ENCODE peak calls at places on chromosome 18, in eight cellular contexts. One of them, this sample, is unnamed.

GRCh38 chr18:58097127-58097906 is 53.3 kb downstream of the NEDD4L start:
- DNase-seq in GM23248: no peak
- DNase-seq in fibroblast of lung: peak; percentile 59
- DNase-seq in K562: no peak
- DNase-seq in neural progenitor cell: no peak
- DNase-seq in IMR-90: peak; percentile 37
- DNase-seq in PC-3: no peak
- DNase-seq in endothelial cell of umbilical vein: peak; percentile 73
- DNase-seq in this sample: no peak

GRCh38 chr18:49055787-49056186 is 105.0 kb upstream of the SMAD7 start:
- DNase-seq in GM23248: peak; percentile 88
- DNase-seq in fibroblast of lung: peak; percentile 73
- DNase-seq in K562: peak; percentile 20
- DNase-seq in neural progenitor cell: no peak
- DNase-seq in IMR-90: peak; percentile 94
- DNase-seq in PC-3: peak; percentile 5
- DNase-seq in endothelial cell of umbilical vein: peak; percentile 36
- DNase-seq in this sample: no peak

GRCh38 chr18:38481576-38481975 is 916.0 kb upstream of the CELF4 start:
- DNase-seq in GM23248: no peak
- DNase-seq in fibroblast of lung: no peak
- DNase-seq in K562: no peak
- DNase-seq in neural progenitor cell: no peak
- DNase-seq in IMR-90: no peak
- DNase-seq in PC-3: no peak
- DNase-seq in endothelial cell of umbilical vein: no peak
- DNase-seq in this sample: peak; percentile 90

GRCh38 chr18:26863122-26863879 is 2.2 kb downstream of the AQP4 start:
- DNase-seq in GM23248: peak; percentile 3
- DNase-seq in fibroblast of lung: no peak
- DNase-seq in K562: no peak
- DNase-seq in neural progenitor cell: peak; percentile 71
- DNase-seq in IMR-90: no peak
- DNase-seq in PC-3: peak; percentile 33
- DNase-seq in endothelial cell of umbilical vein: no peak
- DNase-seq in this sample: no peak

GRCh38 chr18:12839057-12839525 is 44.9 kb downstream of the PTPN2 start:
- DNase-seq in GM23248: peak; percentile 16
- DNase-seq in fibroblast of lung: no peak
- DNase-seq in K562: no peak
- DNase-seq in neural progenitor cell: no peak
- DNase-seq in IMR-90: no peak
- DNase-seq in PC-3: peak; percentile 35
- DNase-seq in endothelial cell of umbilical vein: no peak
- DNase-seq in this sample: no peak

GRCh38 chr18:43350176-43350575 is 72.9 kb upstream of the SYT4 start:
- DNase-seq in GM23248: no peak
- DNase-seq in fibroblast of lung: no peak
- DNase-seq in K562: no peak
- DNase-seq in neural progenitor cell: no peak
- DNase-seq in IMR-90: no peak
- DNase-seq in PC-3: no peak
- DNase-seq in endothelial cell of umbilical vein: no peak
- DNase-seq in this sample: no peak

GRCh38 chr18:6207119-6207518 is 207.6 kb downstream of the L3MBTL4 start:
- DNase-seq in GM23248: no peak
- DNase-seq in fibroblast of lung: no peak
- DNase-seq in K562: no peak
- DNase-seq in neural progenitor cell: no peak
- DNase-seq in IMR-90: peak; percentile 19
- DNase-seq in PC-3: peak; percentile 36
- DNase-seq in endothelial cell of umbilical vein: no peak
- DNase-seq in this sample: no peak

GRCh38 chr18:52716926-52717325 is 376.9 kb downstream of the DCC start:
- DNase-seq in GM23248: no peak
- DNase-seq in fibroblast of lung: no peak
- DNase-seq in K562: no peak
- DNase-seq in neural progenitor cell: peak; percentile 8
- DNase-seq in IMR-90: peak; percentile 5
- DNase-seq in PC-3: peak; percentile 36
- DNase-seq in endothelial cell of umbilical vein: no peak
- DNase-seq in this sample: no peak

GRCh38 chr18:10081477-10081876 is 167.7 kb downstream of the VAPA start:
- DNase-seq in GM23248: no peak
- DNase-seq in fibroblast of lung: no peak
- DNase-seq in K562: no peak
- DNase-seq in neural progenitor cell: no peak
- DNase-seq in IMR-90: peak; percentile 22
- DNase-seq in PC-3: no peak
- DNase-seq in endothelial cell of umbilical vein: no peak
- DNase-seq in this sample: no peak

GRCh38 chr18:47846431-47846830 is 84.0 kb downstream of the SMAD2 start:
- DNase-seq in GM23248: no peak
- DNase-seq in fibroblast of lung: peak; percentile 42
- DNase-seq in K562: no peak
- DNase-seq in neural progenitor cell: no peak
- DNase-seq in IMR-90: no peak
- DNase-seq in PC-3: no peak
- DNase-seq in endothelial cell of umbilical vein: no peak
- DNase-seq in this sample: no peak

GRCh38 chr18:12821408-12821807 is 62.6 kb downstream of the PTPN2 start:
- DNase-seq in GM23248: no peak
- DNase-seq in fibroblast of lung: no peak
- DNase-seq in K562: no peak
- DNase-seq in neural progenitor cell: peak; percentile 40
- DNase-seq in IMR-90: no peak
- DNase-seq in PC-3: no peak
- DNase-seq in endothelial cell of umbilical vein: no peak
- DNase-seq in this sample: no peak

GRCh38 chr18:68740966-68741365 is 26.1 kb upstream of the TMX3 start:
- DNase-seq in GM23248: no peak
- DNase-seq in fibroblast of lung: peak; percentile 4
- DNase-seq in K562: no peak
- DNase-seq in neural progenitor cell: no peak
- DNase-seq in IMR-90: peak; percentile 7
- DNase-seq in PC-3: no peak
- DNase-seq in endothelial cell of umbilical vein: no peak
- DNase-seq in this sample: no peak

GRCh38 chr18:43393174-43393573 is 115.9 kb upstream of the SYT4 start:
- DNase-seq in GM23248: no peak
- DNase-seq in fibroblast of lung: peak; percentile 37
- DNase-seq in K562: no peak
- DNase-seq in neural progenitor cell: no peak
- DNase-seq in IMR-90: no peak
- DNase-seq in PC-3: no peak
- DNase-seq in endothelial cell of umbilical vein: no peak
- DNase-seq in this sample: no peak

GRCh38 chr18:11872479-11873136 is 21.4 kb downstream of the CHMP1B start:
- DNase-seq in GM23248: peak; percentile 40
- DNase-seq in fibroblast of lung: no peak
- DNase-seq in K562: peak; percentile 63
- DNase-seq in neural progenitor cell: peak; percentile 52
- DNase-seq in IMR-90: no peak
- DNase-seq in PC-3: peak; percentile 74
- DNase-seq in endothelial cell of umbilical vein: peak; percentile 12
- DNase-seq in this sample: no peak

GRCh38 chr18:43271593-43272432 is 5.5 kb downstream of the SYT4 start:
- DNase-seq in GM23248: peak; percentile 61
- DNase-seq in fibroblast of lung: peak; percentile 29
- DNase-seq in K562: peak; percentile 23
- DNase-seq in neural progenitor cell: peak; percentile 36
- DNase-seq in IMR-90: peak; percentile 61
- DNase-seq in PC-3: peak; percentile 60
- DNase-seq in endothelial cell of umbilical vein: peak; percentile 63
- DNase-seq in this sample: peak; percentile 31

GRCh38 chr18:49725809-49726514 is 87.4 kb downstream of the ACAA2 start:
- DNase-seq in GM23248: peak; percentile 95
- DNase-seq in fibroblast of lung: peak; percentile 100
- DNase-seq in K562: peak; percentile 20
- DNase-seq in neural progenitor cell: peak; percentile 83
- DNase-seq in IMR-90: peak; percentile 98
- DNase-seq in PC-3: peak; percentile 9
- DNase-seq in endothelial cell of umbilical vein: peak; percentile 87
- DNase-seq in this sample: no peak

GRCh38 chr18:57466745-57467144 is 31.6 kb downstream of the ONECUT2 start:
- DNase-seq in GM23248: no peak
- DNase-seq in fibroblast of lung: no peak
- DNase-seq in K562: no peak
- DNase-seq in neural progenitor cell: no peak
- DNase-seq in IMR-90: no peak
- DNase-seq in PC-3: no peak
- DNase-seq in endothelial cell of umbilical vein: no peak
- DNase-seq in this sample: no peak

GRCh38 chr18:74633652-74634352 is 36.1 kb downstream of the ZNF407 start:
- DNase-seq in GM23248: no peak
- DNase-seq in fibroblast of lung: peak; percentile 33
- DNase-seq in K562: no peak
- DNase-seq in neural progenitor cell: no peak
- DNase-seq in IMR-90: peak; percentile 44
- DNase-seq in PC-3: peak; percentile 61
- DNase-seq in endothelial cell of umbilical vein: no peak
- DNase-seq in this sample: no peak

GRCh38 chr18:48736861-48737260 is 198.0 kb downstream of the CTIF start:
- DNase-seq in GM23248: no peak
- DNase-seq in fibroblast of lung: no peak
- DNase-seq in K562: no peak
- DNase-seq in neural progenitor cell: no peak
- DNase-seq in IMR-90: no peak
- DNase-seq in PC-3: no peak
- DNase-seq in endothelial cell of umbilical vein: no peak
- DNase-seq in this sample: no peak

GRCh38 chr18:48800479-48800876 is 150.3 kb downstream of the SMAD7 start:
- DNase-seq in GM23248: no peak
- DNase-seq in fibroblast of lung: no peak
- DNase-seq in K562: no peak
- DNase-seq in neural progenitor cell: no peak
- DNase-seq in IMR-90: no peak
- DNase-seq in PC-3: no peak
- DNase-seq in endothelial cell of umbilical vein: no peak
- DNase-seq in this sample: no peak

GRCh38 chr18:623760-624620 is 27.2 kb downstream of the CLUL1 start:
- DNase-seq in GM23248: peak; percentile 85
- DNase-seq in fibroblast of lung: peak; percentile 58
- DNase-seq in K562: peak; percentile 63
- DNase-seq in neural progenitor cell: peak; percentile 80
- DNase-seq in IMR-90: peak; percentile 78
- DNase-seq in PC-3: peak; percentile 85
- DNase-seq in endothelial cell of umbilical vein: peak; percentile 64
- DNase-seq in this sample: peak; percentile 78

DNA sequence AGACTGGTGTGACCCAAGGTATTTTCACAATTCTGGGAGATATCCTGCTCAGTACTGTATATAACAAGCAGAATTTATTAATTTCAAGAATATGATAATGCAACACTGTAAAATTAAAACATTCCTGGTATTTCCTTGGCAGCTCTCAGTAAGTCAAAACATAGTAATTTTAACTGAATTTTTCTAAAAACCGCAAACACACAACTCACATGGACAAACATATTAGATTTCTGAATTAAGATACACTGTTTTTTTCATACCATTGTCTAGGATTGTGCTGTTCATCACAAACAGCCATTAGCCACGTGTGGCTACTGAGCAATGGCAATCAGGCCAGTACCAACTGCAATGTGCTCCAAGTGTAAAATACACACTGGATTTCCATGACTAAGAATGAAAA is 29.6 kb downstream of the LPIN2 start:
- DNase-seq in GM23248: peak; percentile 34
- DNase-seq in fibroblast of lung: no peak
- DNase-seq in K562: no peak
- DNase-seq in neural progenitor cell: no peak
- DNase-seq in IMR-90: no peak
- DNase-seq in PC-3: no peak
- DNase-seq in endothelial cell of umbilical vein: no peak
- DNase-seq in this sample: no peak
- H2AFZ ChIP-seq in GM23248: no peak overlapping the region
- H2AFZ ChIP-seq in fibroblast of lung: no peak overlapping the region
- H2AFZ ChIP-seq in K562: no peak overlapping the region
- H2AFZ ChIP-seq in neural progenitor cell: no peak overlapping the region
- H2AFZ ChIP-seq in IMR-90: no peak overlapping the region
- H2AFZ ChIP-seq in PC-3: no peak overlapping the region
- H2AFZ ChIP-seq in endothelial cell of umbilical vein: no peak overlapping the region
- H2AFZ ChIP-seq in this sample: peak overlapping the region; percentile 0

GRCh38 chr18:71136487-71136886 is 847.6 kb downstream of the SOCS6 start:
- DNase-seq in GM23248: no peak
- DNase-seq in fibroblast of lung: no peak
- DNase-seq in K562: no peak
- DNase-seq in neural progenitor cell: no peak
- DNase-seq in IMR-90: no peak
- DNase-seq in PC-3: no peak
- DNase-seq in endothelial cell of umbilical vein: no peak
- DNase-seq in this sample: no peak
- H3K9me3 ChIP-seq in GM23248: no peaks in the 10 kb centered on the region
- H3K9me3 ChIP-seq in fibroblast of lung: no peaks in the 10 kb centered on the region
- H3K9me3 ChIP-seq in K562: no peaks in the 10 kb centered on the region
- H3K9me3 ChIP-seq in neural progenitor cell: no peaks in the 10 kb centered on the region
- H3K9me3 ChIP-seq in IMR-90: peaks cover 4% of the 10 kb centered on the region
- H3K9me3 ChIP-seq in PC-3: no peaks in the 10 kb centered on the region
- H3K9me3 ChIP-seq in endothelial cell of umbilical vein: no peaks in the 10 kb centered on the region
- H3K9me3 ChIP-seq in this sample: no peaks in the 10 kb centered on the region

GRCh38 chr18:44764863-44765262 is 84.2 kb downstream of the SETBP1 start:
- DNase-seq in GM23248: peak; percentile 5
- DNase-seq in fibroblast of lung: no peak
- DNase-seq in K562: no peak
- DNase-seq in neural progenitor cell: no peak
- DNase-seq in IMR-90: no peak
- DNase-seq in PC-3: no peak
- DNase-seq in endothelial cell of umbilical vein: no peak
- DNase-seq in this sample: no peak

GRCh38 chr18:44763327-44763726 is 82.6 kb downstream of the SETBP1 start:
- DNase-seq in GM23248: no peak
- DNase-seq in fibroblast of lung: no peak
- DNase-seq in K562: no peak
- DNase-seq in neural progenitor cell: no peak
- DNase-seq in IMR-90: no peak
- DNase-seq in PC-3: no peak
- DNase-seq in endothelial cell of umbilical vein: no peak
- DNase-seq in this sample: no peak

GRCh38 chr18:44758821-44759624 is 78.3 kb downstream of the SETBP1 start:
- DNase-seq in GM23248: no peak
- DNase-seq in fibroblast of lung: no peak
- DNase-seq in K562: no peak
- DNase-seq in neural progenitor cell: no peak
- DNase-seq in IMR-90: no peak
- DNase-seq in PC-3: no peak
- DNase-seq in endothelial cell of umbilical vein: no peak
- DNase-seq in this sample: no peak

GRCh38 chr18:44761812-44762211 is 81.1 kb downstream of the SETBP1 start:
- DNase-seq in GM23248: no peak
- DNase-seq in fibroblast of lung: no peak
- DNase-seq in K562: no peak
- DNase-seq in neural progenitor cell: no peak
- DNase-seq in IMR-90: no peak
- DNase-seq in PC-3: peak; percentile 23
- DNase-seq in endothelial cell of umbilical vein: no peak
- DNase-seq in this sample: no peak

GRCh38 chr18:44759925-44760342 is 79.2 kb downstream of the SETBP1 start:
- DNase-seq in GM23248: no peak
- DNase-seq in fibroblast of lung: no peak
- DNase-seq in K562: no peak
- DNase-seq in neural progenitor cell: no peak
- DNase-seq in IMR-90: no peak
- DNase-seq in PC-3: no peak
- DNase-seq in endothelial cell of umbilical vein: no peak
- DNase-seq in this sample: no peak
- H3K4me3 ChIP-seq in GM23248: no peak overlapping the region
- H3K4me3 ChIP-seq in fibroblast of lung: no peak overlapping the region
- H3K4me3 ChIP-seq in K562: no peak overlapping the region
- H3K4me3 ChIP-seq in neural progenitor cell: no peak overlapping the region
- H3K4me3 ChIP-seq in IMR-90: no peak overlapping the region
- H3K4me3 ChIP-seq in PC-3: no peak overlapping the region
- H3K4me3 ChIP-seq in endothelial cell of umbilical vein: no peak overlapping the region
- H3K4me3 ChIP-seq in this sample: no peak overlapping the region

GRCh38 chr18:51391215-51391614 is 193.7 kb upstream of the MEX3C start:
- DNase-seq in GM23248: no peak
- DNase-seq in fibroblast of lung: no peak
- DNase-seq in K562: no peak
- DNase-seq in neural progenitor cell: no peak
- DNase-seq in IMR-90: no peak
- DNase-seq in PC-3: no peak
- DNase-seq in endothelial cell of umbilical vein: no peak
- DNase-seq in this sample: no peak
- H2AFZ ChIP-seq in GM23248: no peak overlapping the region
- H2AFZ ChIP-seq in fibroblast of lung: no peak overlapping the region
- H2AFZ ChIP-seq in K562: no peak overlapping the region
- H2AFZ ChIP-seq in neural progenitor cell: no peak overlapping the region
- H2AFZ ChIP-seq in IMR-90: no peak overlapping the region
- H2AFZ ChIP-seq in PC-3: no peak overlapping the region
- H2AFZ ChIP-seq in endothelial cell of umbilical vein: no peak overlapping the region
- H2AFZ ChIP-seq in this sample: no peak overlapping the region

This sample was measured in DND-41.